ENCODE peak calls at places on chromosomes 7 and 10, in four cellular contexts. A is heart right ventricle, Z is AG10803, R is neural progenitor cell. E is an unnamed sample.
A peak's percentile ranks its signal among the peaks of the same experiment; 100 is the strongest.

GRCh38 chr7:114825423-114825951 is 96.4 kb upstream of the MDFIC start:
- DNase-seq in A (no peak), Z (no peak), R (peak; percentile 20), E (no peak)

GRCh38 chr7:151552352-151553028 is 32.8 kb upstream of the RHEB start:
- DNase-seq in A (peak; percentile 30), Z (no peak), R (no peak), E (no peak)

GRCh38 chr10:48948631-48949030 is 9.0 kb upstream of the LRRC18 start:
- DNase-seq in A (no peak), Z (no peak), R (no peak), E (no peak)

GRCh38 chr7:39816462-39817065 is 133.5 kb upstream of the CDK13 start:
- DNase-seq in A (no peak), Z (no peak), R (no peak), E (no peak)

GRCh38 chr7:17674166-17674955 is 265.9 kb downstream of the SNX13 start:
- DNase-seq in A (no peak), Z (peak; percentile 56), R (no peak), E (no peak)

GRCh38 chr10:32065871-32066270 is 9.6 kb upstream of the KIF5B start:
- DNase-seq in A (no peak), Z (peak; percentile 80), R (no peak), E (peak; percentile 62)

GRCh38 chr7:41996381-41997035 is 240.5 kb downstream of the GLI3 start:
- DNase-seq in A (no peak), Z (peak; percentile 90), R (no peak), E (peak; percentile 26)

GRCh38 chr10:59857049-59857448 is 49.3 kb downstream of the CCDC6 start:
- DNase-seq in A (no peak), Z (peak; percentile 23), R (no peak), E (no peak)

GRCh38 chr7:1548438-1548831 is 7.6 kb downstream of the TMEM184A start:
- DNase-seq in A (no peak), Z (no peak), R (no peak), E (no peak)

GRCh38 chr7:148575640-148576411 is 14.7 kb upstream of the C7orf33 start:
- DNase-seq in A (peak; percentile 63), Z (peak; percentile 56), R (peak; percentile 69), E (peak; percentile 37)

GRCh38 chr10:7945025-7945424 is 109.5 kb upstream of the GATA3 start:
- DNase-seq in A (no peak), Z (no peak), R (no peak), E (no peak)

GRCh38 chr10:44780461-44780860 is 130.7 kb upstream of the TMEM72 start:
- DNase-seq in A (no peak), Z (peak; percentile 52), R (no peak), E (no peak)

GRCh38 chr7:107387573-107388219 is 82.2 kb upstream of the GPR22 start:
- DNase-seq in A (no peak), Z (peak; percentile 68), R (no peak), E (peak; percentile 97)

GRCh38 chr10:110200518-110200917 is 6.9 kb upstream of the MXI1 start:
- DNase-seq in A (no peak), Z (no peak), R (no peak), E (no peak)

GRCh38 chr7:115844857-115845256 is 185.7 kb downstream of the TFEC start:
- DNase-seq in A (no peak), Z (no peak), R (no peak), E (no peak)

GRCh38 chr7:89401099-89401498 is 605.6 kb upstream of the TEX47 start:
- DNase-seq in A (no peak), Z (peak; percentile 6), R (no peak), E (no peak)

GRCh38 chr7:21361413-21362130 is 66.3 kb upstream of the SP4 start:
- DNase-seq in A (no peak), Z (no peak), R (no peak), E (no peak)

GRCh38 chr10:132186488-132187413 is at the start of gene DPYSL4:
- DNase-seq in A (no peak), Z (peak; percentile 5), R (peak; percentile 62), E (no peak)

GRCh38 chr7:100430450-100431285 is 1.0 kb downstream of the MEPCE start:
- DNase-seq in A (no peak), Z (peak; percentile 24), R (peak; percentile 18), E (no peak)

GRCh38 chr7:88361357-88361756 is 54.7 kb upstream of the STEAP4 start:
- DNase-seq in A (no peak), Z (no peak), R (no peak), E (no peak)

GRCh38 chr10:33487014-33487776 is 152.7 kb upstream of the NRP1 start:
- DNase-seq in A (no peak), Z (peak; percentile 20), R (peak; percentile 8), E (no peak)

GRCh38 chr10:69124558-69125121 is 662 bp downstream of the VPS26A start:
- DNase-seq in A (peak; percentile 33), Z (peak; percentile 61), R (peak; percentile 50), E (peak; percentile 49)

GRCh38 chr10:43196131-43196980 is 58.1 kb downstream of the CSGALNACT2 start:
- DNase-seq in A (no peak), Z (no peak), R (no peak), E (no peak)

GRCh38 chr7:26675143-26675887 is 189.1 kb downstream of the SKAP2 start:
- DNase-seq in A (no peak), Z (peak; percentile 31), R (no peak), E (peak; percentile 37)

GRCh38 chr10:67815571-67816059 is 22.4 kb downstream of the DNAJC12 start:
- DNase-seq in A (no peak), Z (no peak), R (no peak), E (no peak)

GRCh38 chr10:71971311-71971731 is 7.1 kb downstream of the CHST3 start:
- DNase-seq in A (no peak), Z (no peak), R (no peak), E (no peak)

GRCh38 chr7:139618482-139619366 is 95.2 kb downstream of the CLEC2L start:
- DNase-seq in A (peak; percentile 40), Z (peak; percentile 43), R (peak; percentile 61), E (peak; percentile 38)

GRCh38 chr7:39592586-39592985 is 26.4 kb downstream of the YAE1 start:
- DNase-seq in A (no peak), Z (peak; percentile 69), R (no peak), E (peak; percentile 63)

GRCh38 chr10:78960316-78960800 is 108.4 kb upstream of the ZMIZ1 start:
- DNase-seq in A (peak; percentile 45), Z (peak; percentile 89), R (no peak), E (peak; percentile 88)

GRCh38 chr7:1494866-1495563 is 9.2 kb downstream of the INTS1 start:
- DNase-seq in A (no peak), Z (no peak), R (no peak), E (no peak)

GRCh38 chr10:49502358-49502757 is 36.6 kb downstream of the ERCC6 start:
- DNase-seq in A (no peak), Z (peak; percentile 60), R (no peak), E (no peak)

DNA sequence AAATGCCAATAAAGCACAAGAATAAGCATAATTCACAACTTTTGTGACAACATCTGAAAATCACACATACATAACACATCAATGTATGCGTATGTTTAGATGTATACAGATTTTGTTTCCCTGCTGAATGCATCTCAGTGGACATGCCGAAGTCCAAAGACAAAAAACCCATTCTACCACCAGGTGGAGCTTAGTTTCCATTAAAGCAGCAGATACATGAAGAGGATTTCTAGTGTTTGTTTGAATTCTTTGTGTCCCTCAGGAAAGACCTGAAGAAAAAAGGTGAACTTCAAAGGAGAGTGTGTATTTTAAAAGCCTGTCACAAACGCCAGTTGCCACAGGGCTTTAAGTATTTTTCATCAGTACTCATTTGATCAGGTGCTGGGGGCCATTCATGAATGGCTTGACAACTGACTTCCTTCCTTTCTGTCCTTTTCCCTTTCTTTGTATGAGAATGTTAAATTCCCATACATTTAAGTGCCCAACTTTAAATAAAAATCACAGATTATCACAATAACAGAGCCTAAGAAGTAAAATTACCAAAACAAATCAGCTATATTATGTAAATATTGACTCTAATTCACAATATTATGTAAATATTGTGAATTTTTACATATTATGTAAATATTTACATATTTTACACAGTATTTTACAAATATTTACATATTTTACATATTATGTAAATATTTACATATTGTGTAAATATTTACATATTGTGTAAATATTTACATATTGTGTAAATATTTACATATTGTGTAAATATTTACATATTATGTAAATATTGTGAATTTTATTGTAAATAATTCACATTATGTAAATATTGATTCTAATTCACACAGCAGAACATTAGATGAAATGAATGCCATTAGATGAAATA is 343.0 kb downstream of the CRPPA start:
- DNase-seq in A (no peak), Z (peak; percentile 62), R (peak; percentile 64), E (peak; percentile 52)
- TF ChIP-seq CTCF in A (peak; percentile 82), Z (peak; percentile 89), R (peak; percentile 82), E (peak; percentile 90)

GRCh38 chr10:73060738-73061635 is 35.7 kb downstream of the P4HA1 start:
- DNase-seq in A (no peak), Z (peak; percentile 30), R (peak; percentile 36), E (peak; percentile 27)
- TF ChIP-seq CTCF in A (peak; percentile 46), Z (peak; percentile 48), R (peak; percentile 57), E (peak; percentile 77)

GRCh38 chr10:70740441-70741288 is 44.5 kb downstream of the TBATA start:
- DNase-seq in A (no peak), Z (no peak), R (no peak), E (no peak)

GRCh38 chr10:70737977-70738376 is 47.2 kb downstream of the TBATA start:
- DNase-seq in A (no peak), Z (no peak), R (no peak), E (no peak)

GRCh38 chr10:70737250-70737649 is 47.9 kb downstream of the TBATA start:
- DNase-seq in A (no peak), Z (no peak), R (no peak), E (no peak)

GRCh38 chr10:70736470-70736982 is 48.7 kb downstream of the TBATA start:
- DNase-seq in A (no peak), Z (no peak), R (no peak), E (no peak)

GRCh38 chr10:70738425-70739121 is 46.6 kb downstream of the TBATA start:
- DNase-seq in A (no peak), Z (no peak), R (no peak), E (no peak)
- TF ChIP-seq CTCF in A (no peak), Z (no peak), R (peak; percentile 22), E (peak; percentile 31)

GRCh38 chr7:2659556-2660358 is 28.0 kb downstream of the TTYH3 start:
- DNase-seq in A (no peak), Z (no peak), R (no peak), E (no peak)

GRCh38 chr7:2661096-2661449 is 26.9 kb upstream of the AMZ1 start:
- DNase-seq in A (no peak), Z (no peak), R (no peak), E (no peak)

GRCh38 chr7:2661602-2662272 is 26.3 kb upstream of the AMZ1 start:
- DNase-seq in A (no peak), Z (no peak), R (no peak), E (no peak)

GRCh38 chr7:2658941-2659340 is 27.2 kb downstream of the TTYH3 start:
- DNase-seq in A (no peak), Z (no peak), R (no peak), E (no peak)

DNA sequence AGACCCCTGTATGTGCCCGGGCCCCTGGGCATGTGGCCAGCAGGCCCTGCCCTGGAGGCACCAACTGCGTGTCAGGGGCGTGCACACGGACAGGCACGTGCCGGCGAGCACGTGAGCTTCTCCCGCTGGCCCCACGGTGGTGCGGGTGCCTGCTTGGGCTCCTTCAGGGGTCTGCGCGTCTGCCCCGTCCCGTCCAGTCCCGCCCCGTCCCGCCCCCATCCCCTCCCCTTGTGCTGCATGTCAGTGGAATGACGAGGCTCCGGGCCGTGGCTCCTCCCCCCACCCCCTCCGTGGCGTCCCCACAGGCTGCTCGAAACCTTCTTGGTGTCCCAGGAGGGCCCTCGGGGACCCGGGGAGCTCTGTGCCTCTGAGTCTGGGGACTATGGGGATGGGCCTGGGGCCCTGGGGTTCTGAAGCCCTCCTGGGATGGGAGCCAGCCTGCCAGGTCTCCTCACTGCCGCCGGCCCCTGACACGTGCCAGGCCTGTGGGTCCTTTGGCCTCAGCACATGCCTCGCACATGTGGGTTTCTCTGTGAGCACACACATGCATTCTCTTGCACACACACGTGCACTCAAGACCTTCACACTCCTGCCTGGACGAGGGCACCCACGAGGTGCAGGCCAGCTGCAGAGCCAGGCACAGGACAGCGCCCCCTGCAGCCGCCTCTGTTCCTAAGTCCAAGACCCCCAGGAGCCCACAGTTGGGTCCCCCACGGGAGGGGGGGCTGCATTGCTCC is 27.5 kb upstream of the AMZ1 start:
- DNase-seq in A (no peak), Z (no peak), R (peak; percentile 41), E (no peak)
- TF ChIP-seq CTCF in A (no peak), Z (peak; percentile 33), R (peak; percentile 54), E (peak; percentile 80)

E was measured in HFFc6.